ENCODE peak calls at places on chromosomes 4 and X, in seven cellular contexts. X is left lung, G is fibroblast of mammary gland, W is cardiac muscle cell, L is right atrium auricular region, S is A549, D is GM12865. B is an unnamed sample.

GRCh38 chr4:140012688-140013087 is 141.3 kb downstream of the MAML3 start:
- DNase-seq in S (peak; percentile 93), W (peak; percentile 75), G (peak; percentile 86), D (peak; percentile 23), X (peak; percentile 55), L (peak; percentile 77), B (no peak)

GRCh38 chrX:72021975-72022374 is 109.7 kb downstream of the RTL5 start:
- DNase-seq in S (peak; percentile 39), D (peak; percentile 43), L (peak; percentile 42), X (no peak), G (peak; percentile 38), W (no peak), B (no peak)

GRCh38 chrX:134528936-134529335 is 69.0 kb downstream of the HPRT1 start:
- DNase-seq in X (no peak), W (no peak), D (peak; percentile 32), G (no peak), S (no peak), L (no peak), B (no peak)

GRCh38 chr4:80178964-80179363 is 18.3 kb upstream of the PRDM8 start:
- DNase-seq in X (no peak), S (no peak), L (no peak), D (no peak), W (no peak), G (no peak), B (no peak)

GRCh38 chr4:38489924-38490639 is 173.9 kb upstream of the KLF3 start:
- DNase-seq in G (no peak), L (peak; percentile 67), D (no peak), W (peak; percentile 66), X (no peak), S (peak; percentile 2), B (no peak)

GRCh38 chrX:63513825-63514574 is 162.9 kb upstream of the SPIN4 start:
- DNase-seq in L (no peak), G (peak; percentile 85), D (no peak), X (no peak), S (no peak), W (peak; percentile 77), B (no peak)

GRCh38 chr4:66372706-66373105 is 702.4 kb upstream of the EPHA5 start:
- DNase-seq in D (no peak), W (peak; percentile 49), L (no peak), G (no peak), S (no peak), X (no peak), B (no peak)

GRCh38 chr4:95220205-95221175 is 328.3 kb downstream of the UNC5C start:
- DNase-seq in W (no peak), D (no peak), L (no peak), S (no peak), X (no peak), G (no peak), B (no peak)

GRCh38 chr4:61373901-61374611 is 173.9 kb downstream of the ADGRL3 start:
- DNase-seq in G (peak; percentile 31), D (no peak), X (no peak), W (peak; percentile 60), S (no peak), L (no peak), B (no peak)

GRCh38 chrX:33183366-33183765 is 28.0 kb downstream of the DMD start:
- DNase-seq in S (no peak), G (peak; percentile 18), L (no peak), W (peak; percentile 50), D (peak; percentile 0), X (no peak), B (no peak)

GRCh38 chr4:138290803-138291202 is 48.7 kb upstream of the SLC7A11 start:
- DNase-seq in D (no peak), L (no peak), G (peak; percentile 2), X (no peak), W (no peak), S (no peak), B (no peak)

GRCh38 chrX:155215443-155216178 is 649 bp upstream of the VBP1 start:
- DNase-seq in G (peak; percentile 4), D (no peak), L (no peak), S (no peak), W (no peak), X (no peak), B (no peak)

GRCh38 chrX:64580035-64580434 is 184.8 kb upstream of the MTMR8 start:
- DNase-seq in S (no peak), G (no peak), W (no peak), X (no peak), L (no peak), D (peak; percentile 2), B (no peak)

GRCh38 chr4:108834787-108835384 is 72.0 kb upstream of the ETNPPL start:
- DNase-seq in G (peak; percentile 75), S (peak; percentile 17), W (peak; percentile 66), L (no peak), X (no peak), D (no peak), B (no peak)

GRCh38 chr4:183142566-183143545 is 43.8 kb downstream of the WWC2 start:
- DNase-seq in S (peak; percentile 8), W (peak; percentile 69), X (peak; percentile 41), L (no peak), D (no peak), G (peak; percentile 90), B (peak; percentile 40)

GRCh38 chr4:149296503-149296902 is 519.1 kb downstream of the IQCM start:
- DNase-seq in X (no peak), D (no peak), S (no peak), W (no peak), G (no peak), L (no peak), B (no peak)

GRCh38 chrX:37993857-37994619 is 12.3 kb upstream of the SYTL5 start:
- DNase-seq in S (peak; percentile 13), L (no peak), W (no peak), X (no peak), D (peak; percentile 81), G (no peak), B (peak; percentile 19)

GRCh38 chr4:7415927-7416686 is 18.6 kb downstream of the PSAPL1 start:
- DNase-seq in D (no peak), X (peak; percentile 12), W (no peak), G (no peak), L (no peak), S (no peak), B (no peak)

GRCh38 chr4:185305979-185306442 is 89.7 kb downstream of the LRP2BP start:
- DNase-seq in D (no peak), L (no peak), W (peak; percentile 78), X (no peak), G (peak; percentile 93), S (peak; percentile 13), B (peak; percentile 86)

DNA sequence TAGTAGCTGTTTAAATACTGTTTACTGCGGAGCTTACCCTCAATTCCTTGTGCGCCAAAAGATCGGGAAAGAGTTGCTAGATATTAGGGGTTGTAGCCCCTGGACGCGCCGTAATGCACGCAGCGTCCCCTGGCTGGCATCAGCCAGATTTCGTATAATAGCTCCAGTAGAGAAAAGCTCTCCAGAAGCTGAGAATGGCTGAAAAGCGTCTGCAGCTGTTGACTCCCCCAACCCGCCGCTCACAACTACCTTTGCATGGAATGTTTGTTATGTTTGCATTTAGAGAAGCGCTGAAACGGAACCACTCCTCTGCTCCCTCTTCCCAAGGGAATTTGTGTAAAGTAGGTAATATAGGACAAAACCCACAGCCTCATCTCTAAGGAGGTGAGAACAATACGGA is 3.7 kb downstream of the DOCK11 start:
- DNase-seq in G (no peak), S (no peak), W (no peak), L (no peak), D (no peak), X (no peak), B (no peak)
- TF ChIP-seq CTCF in G (no peak), S (no peak), W (no peak), L (no peak), D (no peak), X (no peak), B (no peak)

GRCh38 chrX:114717921-114718320 is 134.0 kb downstream of the HTR2C start:
- DNase-seq in D (no peak), W (no peak), S (peak; percentile 2), X (no peak), G (no peak), L (no peak), B (no peak)
- TF ChIP-seq CTCF in D (no peak), W (peak; percentile 20), S (peak; percentile 22), X (peak; percentile 10), G (peak; percentile 5), L (no peak), B (peak; percentile 46)

GRCh38 chr4:11635336-11635735 is 206.6 kb upstream of the HS3ST1 start:
- DNase-seq in S (peak; percentile 52), W (peak; percentile 70), X (no peak), G (peak; percentile 31), D (no peak), L (no peak), B (peak; percentile 63)

GRCh38 chr4:11632015-11632414 is 203.3 kb upstream of the HS3ST1 start:
- DNase-seq in W (no peak), L (no peak), S (no peak), G (no peak), X (no peak), D (no peak), B (peak; percentile 85)

GRCh38 chr4:11633435-11633834 is 204.7 kb upstream of the HS3ST1 start:
- DNase-seq in L (no peak), W (no peak), D (no peak), X (no peak), S (no peak), G (no peak), B (no peak)

GRCh38 chr4:11632488-11632887 is 203.8 kb upstream of the HS3ST1 start:
- DNase-seq in L (no peak), S (peak; percentile 46), X (no peak), W (no peak), G (peak; percentile 19), D (peak; percentile 56), B (peak; percentile 90)

DNA sequence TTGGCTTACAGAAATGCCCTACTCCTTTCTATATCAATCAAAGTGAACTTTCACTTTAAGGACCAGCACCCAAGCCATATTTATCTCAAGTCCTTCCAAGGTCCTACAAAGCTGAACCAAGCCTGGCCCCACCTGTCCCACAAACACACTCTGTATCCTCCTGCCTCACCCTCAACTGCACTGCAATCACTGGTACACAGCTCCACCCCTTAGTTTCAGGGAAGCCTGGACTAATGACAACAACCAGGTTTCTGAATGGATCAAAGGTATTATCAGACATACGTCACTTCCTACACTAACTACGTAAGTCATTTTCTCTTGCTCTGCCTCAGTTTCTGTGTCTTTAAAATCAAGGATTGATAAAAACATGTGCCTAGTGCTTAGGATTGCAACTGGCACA is 205.6 kb upstream of the HS3ST1 start:
- DNase-seq in G (no peak), D (no peak), W (no peak), S (no peak), L (no peak), X (no peak), B (no peak)
- TF ChIP-seq CTCF in G (no peak), D (no peak), W (no peak), S (no peak), L (no peak), X (no peak), B (peak; percentile 69)

GRCh38 chr4:119035941-119036737 is 99.5 kb upstream of the MYOZ2 start:
- DNase-seq in S (no peak), X (no peak), W (no peak), G (no peak), L (no peak), D (no peak), B (no peak)

GRCh38 chr4:119031218-119031617 is 104.4 kb upstream of the MYOZ2 start:
- DNase-seq in W (no peak), G (no peak), D (no peak), S (no peak), X (no peak), L (no peak), B (no peak)

GRCh38 chr4:119032921-119033685 is 102.5 kb upstream of the MYOZ2 start:
- DNase-seq in S (no peak), L (no peak), G (no peak), X (no peak), D (peak; percentile 18), W (no peak), B (no peak)

GRCh38 chr4:119037709-119038463 is 97.7 kb upstream of the MYOZ2 start:
- DNase-seq in X (no peak), D (peak; percentile 57), S (no peak), G (peak; percentile 76), W (peak; percentile 54), L (no peak), B (no peak)

GRCh38 chr4:119034276-119035008 is 101.2 kb upstream of the MYOZ2 start:
- DNase-seq in X (no peak), S (no peak), G (no peak), W (no peak), D (no peak), L (no peak), B (no peak)
- TF ChIP-seq CTCF in X (no peak), S (no peak), G (no peak), W (no peak), D (no peak), L (no peak), B (peak; percentile 12)